ENCODE peak calls at places on chromosome 6, in seven cellular contexts. D, B, S, P, N, Q and G are unnamed samples.

GRCh38 chr6:49416195-49416594 is 46.9 kb downstream of the MMUT start:
- DNase-seq in D (no peak), B (no peak), S (no peak), P (no peak), N (no peak), Q (no peak), G (no peak)

GRCh38 chr6:133837801-133838349 is 51.0 kb upstream of the TCF21 start:
- DNase-seq in D (peak; percentile 68), B (peak; percentile 40), S (peak; percentile 74), P (no peak), N (peak; percentile 81), Q (peak; percentile 50), G (peak; percentile 55)

GRCh38 chr6:80173411-80173810 is 66.9 kb downstream of the BCKDHB start:
- DNase-seq in D (no peak), B (no peak), S (no peak), P (no peak), N (no peak), Q (no peak), G (no peak)

GRCh38 chr6:37856285-37856684 is 36.8 kb downstream of the ZFAND3 start:
- DNase-seq in D (no peak), B (no peak), S (no peak), P (no peak), N (no peak), Q (no peak), G (no peak)

GRCh38 chr6:21850682-21851081 is 257.1 kb downstream of the SOX4 start:
- DNase-seq in D (no peak), B (no peak), S (no peak), P (no peak), N (no peak), Q (no peak), G (no peak)

GRCh38 chr6:5950448-5950847 is 56.3 kb downstream of the NRN1 start:
- DNase-seq in D (no peak), B (no peak), S (no peak), P (no peak), N (peak; percentile 29), Q (peak; percentile 35), G (peak; percentile 4)

GRCh38 chr6:63644668-63645326 is 9.2 kb downstream of the PHF3 start:
- DNase-seq in D (no peak), B (no peak), S (no peak), P (no peak), N (no peak), Q (peak; percentile 59), G (peak; percentile 58)

GRCh38 chr6:100504786-100505737 is 40.3 kb upstream of the SIM1 start:
- DNase-seq in D (peak; percentile 68), B (peak; percentile 17), S (no peak), P (no peak), N (peak; percentile 20), Q (peak; percentile 91), G (peak; percentile 73)

GRCh38 chr6:75243333-75244062 is at the start of gene COX7A2:
- DNase-seq in D (peak; percentile 96), B (peak; percentile 85), S (peak; percentile 83), P (peak; percentile 96), N (peak; percentile 97), Q (peak; percentile 99), G (peak; percentile 95)

GRCh38 chr6:45724511-45724910 is 291.1 kb downstream of the CLIC5 start:
- DNase-seq in D (no peak), B (no peak), S (no peak), P (no peak), N (no peak), Q (peak; percentile 80), G (peak; percentile 86)

GRCh38 chr6:121959501-121959900 is 440.0 kb upstream of the HSF2 start:
- DNase-seq in D (no peak), B (no peak), S (no peak), P (no peak), N (no peak), Q (no peak), G (no peak)

GRCh38 chr6:134480593-134480992 is 162.7 kb upstream of the SGK1 start:
- DNase-seq in D (no peak), B (no peak), S (peak; percentile 56), P (no peak), N (no peak), Q (peak; percentile 63), G (peak; percentile 44)

GRCh38 chr6:3277251-3277650 is 18.5 kb downstream of the PSMG4 start:
- DNase-seq in D (no peak), B (no peak), S (no peak), P (peak; percentile 53), N (no peak), Q (no peak), G (no peak)

GRCh38 chr6:75368151-75368779 is 83.7 kb upstream of the TMEM30A start:
- DNase-seq in D (no peak), B (no peak), S (no peak), P (peak; percentile 62), N (peak; percentile 96), Q (no peak), G (peak; percentile 67)

GRCh38 chr6:21164768-21165326 is 428.7 kb upstream of the SOX4 start:
- DNase-seq in D (no peak), B (no peak), S (no peak), P (no peak), N (no peak), Q (peak; percentile 55), G (no peak)

GRCh38 chr6:108254436-108255410 is 6.1 kb downstream of the SNX3 start:
- DNase-seq in D (no peak), B (no peak), S (no peak), P (no peak), N (no peak), Q (no peak), G (no peak)

GRCh38 chr6:13248053-13248452 is 80.3 kb downstream of the TBC1D7 start:
- DNase-seq in D (no peak), B (no peak), S (no peak), P (no peak), N (peak; percentile 2), Q (peak; percentile 68), G (peak; percentile 90)

GRCh38 chr6:73515204-73516101 is 5.4 kb downstream of the EEF1A1 start:
- DNase-seq in D (peak; percentile 78), B (no peak), S (no peak), P (peak; percentile 71), N (peak; percentile 80), Q (peak; percentile 86), G (peak; percentile 81)

GRCh38 chr6:84892666-84893065 is 128.3 kb upstream of the TBX18 start:
- DNase-seq in D (no peak), B (no peak), S (no peak), P (no peak), N (peak; percentile 44), Q (peak; percentile 73), G (peak; percentile 14)

GRCh38 chr6:7463785-7464184 is 74.2 kb downstream of the RIOK1 start:
- DNase-seq in D (no peak), B (no peak), S (no peak), P (no peak), N (peak; percentile 68), Q (no peak), G (peak; percentile 76)

GRCh38 chr6:163427498-163428254 is 13.2 kb downstream of the QKI start:
- DNase-seq in D (no peak), B (no peak), S (no peak), P (no peak), N (peak; percentile 66), Q (peak; percentile 86), G (peak; percentile 73)

GRCh38 chr6:2961971-2962370 is 9.4 kb downstream of the SERPINB6 start:
- DNase-seq in D (peak; percentile 60), B (no peak), S (no peak), P (no peak), N (no peak), Q (no peak), G (no peak)

GRCh38 chr6:71038966-71039365 is 82.1 kb upstream of the B3GAT2 start:
- DNase-seq in D (no peak), B (no peak), S (no peak), P (no peak), N (no peak), Q (no peak), G (peak; percentile 3)

GRCh38 chr6:44080561-44081521 is 46.4 kb downstream of the MRPL14 start:
- DNase-seq in D (no peak), B (no peak), S (no peak), P (no peak), N (no peak), Q (no peak), G (no peak)

GRCh38 chr6:128882991-128883571 is at the start of gene LAMA2:
- DNase-seq in D (peak; percentile 79), B (peak; percentile 88), S (peak; percentile 29), P (peak; percentile 92), N (no peak), Q (peak; percentile 82), G (peak; percentile 21)

GRCh38 chr6:170296423-170296745 is 5.5 kb upstream of the DLL1 start:
- DNase-seq in D (peak; percentile 35), B (no peak), S (no peak), P (no peak), N (no peak), Q (no peak), G (no peak)
- H3K4me3 ChIP-seq in D (peak overlapping the region; percentile 61), B (peak overlapping the region; percentile 70), S (peak overlapping the region; percentile 40), P (no peak overlapping the region), N (peak overlapping the region; percentile 53), Q (no peak overlapping the region), G (peak overlapping the region; percentile 51)

DNA sequence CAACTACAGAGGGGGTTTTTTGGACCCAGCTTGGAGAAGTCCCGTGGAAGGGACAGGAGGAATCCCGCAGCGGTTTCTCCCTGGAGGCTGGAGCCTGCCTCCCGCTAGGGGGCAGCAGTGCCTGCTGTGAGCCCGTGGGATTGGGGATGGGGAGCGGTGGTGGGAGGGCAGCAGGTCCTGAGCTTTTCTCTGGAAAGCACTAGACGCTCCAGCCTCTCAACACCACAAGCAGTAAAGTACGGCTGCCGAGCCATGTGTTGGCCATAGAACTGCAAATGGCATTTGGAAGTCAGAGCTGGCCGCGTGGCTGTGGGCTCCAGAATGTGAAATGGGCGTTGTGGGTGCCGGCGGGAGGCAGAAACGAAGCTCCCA is 47.8 kb downstream of the GMPR start:
- DNase-seq in D (peak; percentile 63), B (no peak), S (no peak), P (no peak), N (peak; percentile 39), Q (peak; percentile 34), G (no peak)
- TF ChIP-seq CTCF in D (peak; percentile 66), B (peak; percentile 57), S (peak; percentile 30), P (no peak), N (peak; percentile 68), Q (peak; percentile 93), G (peak; percentile 94)

GRCh38 chr6:27288136-27289044 is 23.7 kb downstream of the POM121L2 start:
- DNase-seq in D (no peak), B (no peak), S (no peak), P (no peak), N (peak; percentile 28), Q (no peak), G (no peak)
- H3K4me3 ChIP-seq in D (no peak overlapping the region), B (no peak overlapping the region), S (no peak overlapping the region), P (no peak overlapping the region), N (peak overlapping the region; percentile 54), Q (peak overlapping the region; percentile 8), G (peak overlapping the region; percentile 16)

GRCh38 chr6:139311826-139312225 is 20.0 kb upstream of the TXLNB start:
- DNase-seq in D (no peak), B (no peak), S (no peak), P (no peak), N (no peak), Q (no peak), G (peak; percentile 48)

GRCh38 chr6:139308936-139309603 is 17.3 kb upstream of the TXLNB start:
- DNase-seq in D (no peak), B (no peak), S (peak; percentile 54), P (peak; percentile 76), N (no peak), Q (peak; percentile 67), G (peak; percentile 58)

GRCh38 chr6:139306582-139306981 is 14.8 kb upstream of the TXLNB start:
- DNase-seq in D (no peak), B (no peak), S (no peak), P (no peak), N (no peak), Q (no peak), G (no peak)

GRCh38 chr6:139313229-139313628 is 21.4 kb upstream of the TXLNB start:
- DNase-seq in D (no peak), B (no peak), S (no peak), P (no peak), N (no peak), Q (no peak), G (no peak)

GRCh38 chr6:139308284-139308916 is 16.6 kb upstream of the TXLNB start:
- DNase-seq in D (no peak), B (no peak), S (no peak), P (no peak), N (no peak), Q (peak; percentile 48), G (peak; percentile 59)
- TF ChIP-seq CTCF in D (no peak), B (no peak), S (no peak), P (no peak), N (no peak), Q (no peak), G (no peak)